ENCODE peak calls at places on chromosomes 4 and X, in nine cellular contexts. One of them, this sample, is unnamed.
A peak's percentile ranks its signal among the peaks of the same experiment; 100 is the strongest.

GRCh38 chr4:138650917-138651564 is 364.5 kb upstream of the NOCT start:
- DNase-seq in non-pigmented ciliary epithelial cell: peak; percentile 81
- DNase-seq in activated T-helper 1 cell treated with anti-CD3 and anti-CD28 coated beads, Interleukin-2, amount 50 U/mL, for 16 hours: no peak
- DNase-seq in NCI-H774: no peak
- DNase-seq in kidney epithelial cell: peak; percentile 90
- DNase-seq in stimulated activated CD4-positive, alpha-beta T cell treated with anti-CD3 and anti-CD28 coated beads, Interleukin-4, amount 100 ng/mL, for 48 hours: no peak
- DNase-seq in GF-D8: no peak
- DNase-seq in fibroblast of lung: peak; percentile 58
- DNase-seq in T-helper 17 cell: no peak
- DNase-seq in this sample: no peak

GRCh38 chr4:80367737-80368136 is 32.2 kb downstream of the CFAP299 start:
- DNase-seq in fibroblast of lung: no peak
- DNase-seq in kidney epithelial cell: no peak
- DNase-seq in GF-D8: no peak
- DNase-seq in NCI-H774: no peak
- DNase-seq in T-helper 17 cell: no peak
- DNase-seq in activated T-helper 1 cell treated with anti-CD3 and anti-CD28 coated beads, Interleukin-2, amount 50 U/mL, for 16 hours: no peak
- DNase-seq in stimulated activated CD4-positive, alpha-beta T cell treated with anti-CD3 and anti-CD28 coated beads, Interleukin-4, amount 100 ng/mL, for 48 hours: no peak
- DNase-seq in non-pigmented ciliary epithelial cell: no peak
- DNase-seq in this sample: no peak

GRCh38 chrX:110743679-110744340 is 51.8 kb downstream of the CHRDL1 start:
- DNase-seq in NCI-H774: no peak
- DNase-seq in GF-D8: no peak
- DNase-seq in fibroblast of lung: peak; percentile 48
- DNase-seq in kidney epithelial cell: no peak
- DNase-seq in non-pigmented ciliary epithelial cell: no peak
- DNase-seq in activated T-helper 1 cell treated with anti-CD3 and anti-CD28 coated beads, Interleukin-2, amount 50 U/mL, for 16 hours: no peak
- DNase-seq in stimulated activated CD4-positive, alpha-beta T cell treated with anti-CD3 and anti-CD28 coated beads, Interleukin-4, amount 100 ng/mL, for 48 hours: no peak
- DNase-seq in T-helper 17 cell: no peak
- DNase-seq in this sample: no peak

GRCh38 chr4:154623995-154624394 is 11.5 kb upstream of the FGG start:
- DNase-seq in NCI-H774: no peak
- DNase-seq in T-helper 17 cell: no peak
- DNase-seq in stimulated activated CD4-positive, alpha-beta T cell treated with anti-CD3 and anti-CD28 coated beads, Interleukin-4, amount 100 ng/mL, for 48 hours: no peak
- DNase-seq in kidney epithelial cell: no peak
- DNase-seq in activated T-helper 1 cell treated with anti-CD3 and anti-CD28 coated beads, Interleukin-2, amount 50 U/mL, for 16 hours: no peak
- DNase-seq in non-pigmented ciliary epithelial cell: no peak
- DNase-seq in fibroblast of lung: no peak
- DNase-seq in GF-D8: no peak
- DNase-seq in this sample: no peak

GRCh38 chr4:69760455-69760854 is at the start of gene SULT1B1:
- DNase-seq in NCI-H774: no peak
- DNase-seq in non-pigmented ciliary epithelial cell: peak; percentile 46
- DNase-seq in T-helper 17 cell: no peak
- DNase-seq in GF-D8: no peak
- DNase-seq in activated T-helper 1 cell treated with anti-CD3 and anti-CD28 coated beads, Interleukin-2, amount 50 U/mL, for 16 hours: no peak
- DNase-seq in kidney epithelial cell: no peak
- DNase-seq in fibroblast of lung: peak; percentile 88
- DNase-seq in stimulated activated CD4-positive, alpha-beta T cell treated with anti-CD3 and anti-CD28 coated beads, Interleukin-4, amount 100 ng/mL, for 48 hours: no peak
- DNase-seq in this sample: peak; percentile 95

GRCh38 chr4:140533951-140534480 is 10.0 kb downstream of the ELMOD2 start:
- DNase-seq in activated T-helper 1 cell treated with anti-CD3 and anti-CD28 coated beads, Interleukin-2, amount 50 U/mL, for 16 hours: no peak
- DNase-seq in T-helper 17 cell: no peak
- DNase-seq in kidney epithelial cell: no peak
- DNase-seq in stimulated activated CD4-positive, alpha-beta T cell treated with anti-CD3 and anti-CD28 coated beads, Interleukin-4, amount 100 ng/mL, for 48 hours: no peak
- DNase-seq in fibroblast of lung: peak; percentile 9
- DNase-seq in GF-D8: no peak
- DNase-seq in non-pigmented ciliary epithelial cell: peak; percentile 59
- DNase-seq in NCI-H774: no peak
- DNase-seq in this sample: no peak

GRCh38 chr4:35315419-35315818 is 928.9 kb downstream of the ARAP2 start:
- DNase-seq in stimulated activated CD4-positive, alpha-beta T cell treated with anti-CD3 and anti-CD28 coated beads, Interleukin-4, amount 100 ng/mL, for 48 hours: no peak
- DNase-seq in GF-D8: no peak
- DNase-seq in fibroblast of lung: no peak
- DNase-seq in activated T-helper 1 cell treated with anti-CD3 and anti-CD28 coated beads, Interleukin-2, amount 50 U/mL, for 16 hours: no peak
- DNase-seq in NCI-H774: no peak
- DNase-seq in non-pigmented ciliary epithelial cell: no peak
- DNase-seq in kidney epithelial cell: no peak
- DNase-seq in T-helper 17 cell: no peak
- DNase-seq in this sample: no peak

GRCh38 chr4:102503301-102503746 is 2.2 kb downstream of the NFKB1 start:
- DNase-seq in activated T-helper 1 cell treated with anti-CD3 and anti-CD28 coated beads, Interleukin-2, amount 50 U/mL, for 16 hours: no peak
- DNase-seq in stimulated activated CD4-positive, alpha-beta T cell treated with anti-CD3 and anti-CD28 coated beads, Interleukin-4, amount 100 ng/mL, for 48 hours: no peak
- DNase-seq in non-pigmented ciliary epithelial cell: no peak
- DNase-seq in kidney epithelial cell: no peak
- DNase-seq in fibroblast of lung: no peak
- DNase-seq in NCI-H774: no peak
- DNase-seq in GF-D8: no peak
- DNase-seq in T-helper 17 cell: no peak
- DNase-seq in this sample: peak; percentile 37